ENCODE peak calls at places on chromosomes 4 and X, in six cellular contexts. I is NCI-H526 treated with DMSO at 0.1 percent for 48 hours, P is activated T-cell treated with anti-CD3 and anti-CD28 coated beads for 1 hour, B is left cardiac atrium, U is PC-3, T is AG09309. Y is an unnamed sample.

GRCh38 chr4:133969202-133969873 is 232.3 kb downstream of the PABPC4L start:
- DNase-seq in B (peak; percentile 56), T (no peak), I (no peak), U (no peak), P (no peak), Y (peak; percentile 70)

GRCh38 chr4:182738283-182739047 is 178.7 kb downstream of the DCTD start:
- DNase-seq in P (no peak), T (no peak), U (peak; percentile 9), B (no peak), I (no peak), Y (peak; percentile 72)

GRCh38 chrX:39704590-39704989 is 393.2 kb downstream of the BCOR start:
- DNase-seq in B (no peak), I (no peak), U (no peak), T (no peak), P (no peak), Y (no peak)

GRCh38 chrX:45803383-45803921 is 602.8 kb upstream of the DIPK2B start:
- DNase-seq in U (peak; percentile 95), I (no peak), B (no peak), T (peak; percentile 86), P (no peak), Y (peak; percentile 90)

GRCh38 chr4:23333556-23333945 is 556.3 kb downstream of the PPARGC1A start:
- DNase-seq in I (no peak), U (peak; percentile 49), P (no peak), B (no peak), T (no peak), Y (peak; percentile 70)

GRCh38 chrX:16771483-16772398 is 14.5 kb upstream of the TXLNG start:
- DNase-seq in I (peak; percentile 80), B (no peak), U (peak; percentile 75), P (no peak), T (no peak), Y (peak; percentile 60)

GRCh38 chrX:96563663-96564062 is 121.0 kb upstream of the DIAPH2 start:
- DNase-seq in T (peak; percentile 57), U (peak; percentile 24), P (no peak), I (no peak), B (no peak), Y (peak; percentile 14)

GRCh38 chr4:72314869-72315268 is 254.2 kb downstream of the ADAMTS3 start:
- DNase-seq in I (no peak), T (peak; percentile 66), B (no peak), P (no peak), U (peak; percentile 93), Y (peak; percentile 79)

GRCh38 chr4:1862055-1862911 is 6.3 kb upstream of the LETM1 start:
- DNase-seq in P (no peak), B (no peak), U (no peak), T (no peak), I (no peak), Y (no peak)

GRCh38 chr4:144611850-144612249 is 34.1 kb upstream of the HHIP start:
- DNase-seq in T (no peak), B (no peak), U (peak; percentile 12), P (no peak), I (no peak), Y (peak; percentile 42)

GRCh38 chr4:84750260-84750955 is 167.5 kb downstream of the CDS1 start:
- DNase-seq in U (peak; percentile 61), B (no peak), T (peak; percentile 23), P (no peak), I (peak; percentile 7), Y (peak; percentile 60)

GRCh38 chr4:181264908-181265307 is 978.3 kb upstream of the TENM3 start:
- DNase-seq in I (no peak), U (no peak), T (no peak), B (no peak), P (no peak), Y (no peak)

GRCh38 chr4:24743931-24744330 is 51.4 kb upstream of the SOD3 start:
- DNase-seq in B (no peak), I (no peak), T (no peak), U (no peak), P (no peak), Y (no peak)

GRCh38 chr4:145870155-145871020 is 68.2 kb downstream of the ZNF827 start:
- DNase-seq in U (no peak), I (no peak), T (no peak), P (no peak), B (no peak), Y (peak; percentile 56)

GRCh38 chr4:99447079-99447478 is 11.9 kb upstream of the ADH7 start:
- DNase-seq in U (peak; percentile 65), B (no peak), T (peak; percentile 23), P (no peak), I (no peak), Y (peak; percentile 89)

GRCh38 chrX:76172325-76172887 is 456 bp upstream of the PBDC1 start:
- DNase-seq in U (no peak), T (no peak), I (no peak), B (no peak), P (no peak), Y (no peak)

GRCh38 chrX:83934220-83934619 is 73.3 kb downstream of the CYLC1 start:
- DNase-seq in I (no peak), B (no peak), T (no peak), P (no peak), U (peak; percentile 42), Y (no peak)

GRCh38 chr4:166042510-166043055 is 169.5 kb downstream of the TLL1 start:
- DNase-seq in I (no peak), P (no peak), U (peak; percentile 11), T (no peak), B (no peak), Y (peak; percentile 6)

GRCh38 chr4:157217708-157218107 is 2.8 kb upstream of the GRIA2 start:
- DNase-seq in I (peak; percentile 25), T (no peak), B (no peak), P (no peak), U (peak; percentile 64), Y (peak; percentile 44)

GRCh38 chr4:85423414-85423813 is 51.5 kb upstream of the ARHGAP24 start:
- DNase-seq in T (no peak), U (peak; percentile 54), P (no peak), I (no peak), B (no peak), Y (peak; percentile 64)

GRCh38 chr4:91688413-91688812 is 615.4 kb upstream of the GRID2 start:
- DNase-seq in P (no peak), U (no peak), T (no peak), I (no peak), B (no peak), Y (no peak)

GRCh38 chrX:154465601-154466000 is 7.5 kb downstream of the PLXNA3 start:
- DNase-seq in U (no peak), P (no peak), T (no peak), I (no peak), B (peak; percentile 14), Y (no peak)

GRCh38 chrX:42485621-42486020 is 292.3 kb downstream of the PPP1R2C start:
- DNase-seq in B (no peak), P (no peak), U (no peak), I (no peak), T (no peak), Y (peak; percentile 42)

GRCh38 chrX:27186671-27187070 is 276.5 kb downstream of the PPP4R3C start:
- DNase-seq in I (peak; percentile 49), B (no peak), T (no peak), U (peak; percentile 50), P (peak; percentile 0), Y (peak; percentile 43)

GRCh38 chr4:127203561-127204260 is 429.0 kb upstream of the INTU start:
- DNase-seq in T (peak; percentile 3), P (no peak), I (no peak), U (peak; percentile 31), B (no peak), Y (peak; percentile 64)

GRCh38 chr4:2457481-2458295 is 11.2 kb upstream of the RNF4 start:
- DNase-seq in B (no peak), U (no peak), P (no peak), T (no peak), I (no peak), Y (no peak)

GRCh38 chr4:24802648-24803047 is 7.3 kb downstream of the SOD3 start:
- DNase-seq in U (no peak), T (no peak), B (no peak), P (no peak), I (no peak), Y (no peak)

GRCh38 chr4:148854203-148854602 is 412.0 kb upstream of the NR3C2 start:
- DNase-seq in U (no peak), T (no peak), P (no peak), B (no peak), I (no peak), Y (peak; percentile 13)

GRCh38 chr4:156838761-156839160 is 132.8 kb downstream of the PDGFC start:
- DNase-seq in I (no peak), P (no peak), B (no peak), U (no peak), T (no peak), Y (peak; percentile 31)

GRCh38 chr4:8044699-8045098 is 105.0 kb upstream of the AFAP1 start:
- DNase-seq in U (no peak), I (peak; percentile 54), T (no peak), P (no peak), B (no peak), Y (no peak)

GRCh38 chrX:47129879-47130358 is 14.6 kb downstream of the NDUFB11 start:
- DNase-seq in I (no peak), U (no peak), B (no peak), P (no peak), T (no peak), Y (no peak)

GRCh38 chr4:2911868-2912267 is 51.3 kb downstream of the NOP14 start:
- DNase-seq in P (no peak), B (no peak), T (no peak), I (no peak), U (no peak), Y (no peak)

GRCh38 chr4:186326391-186326790 is 60.4 kb downstream of the F11 start:
- DNase-seq in I (no peak), P (no peak), T (no peak), B (no peak), U (no peak), Y (no peak)

GRCh38 chr4:159015862-159016261 is 87.0 kb upstream of the RAPGEF2 start:
- DNase-seq in P (no peak), B (no peak), I (no peak), U (no peak), T (no peak), Y (peak; percentile 41)

GRCh38 chrX:152823657-152824056 is 6.9 kb downstream of the CETN2 start:
- DNase-seq in T (no peak), U (no peak), P (no peak), I (no peak), B (no peak), Y (no peak)

GRCh38 chr4:122341906-122342305 is 36.9 kb upstream of the ADAD1 start:
- DNase-seq in P (no peak), I (no peak), T (peak; percentile 77), B (no peak), U (peak; percentile 30), Y (peak; percentile 89)

GRCh38 chr4:187209921-187210613 is 486.4 kb upstream of the FAT1 start:
- DNase-seq in U (peak; percentile 83), I (no peak), B (no peak), T (peak; percentile 98), P (no peak), Y (no peak)

GRCh38 chr4:6042293-6043063 is 24.2 kb upstream of the C4orf50 start:
- DNase-seq in I (no peak), U (no peak), T (no peak), B (no peak), P (no peak), Y (no peak)

Y was measured in epithelial cell of esophagus.